ENCODE peak calls at places on chromosomes 6 and 20, in eight cellular contexts. One of them, this sample, is unnamed.

GRCh38 chr20:53104889-53105288 is 132.7 kb downstream of the TSHZ2 start:
- DNase-seq in activated CD4-positive, alpha-beta T cell treated with anti-CD3 and anti-CD28 coated beads, Interleukin-2, amount 50 U/mL, for 1 hour: no peak
- DNase-seq in colonic mucosa: no peak
- DNase-seq in naive thymus-derived CD8-positive, alpha-beta T cell: no peak
- DNase-seq in coronary artery: no peak
- DNase-seq in pulmonary artery endothelial cell: no peak
- DNase-seq in fibroblast of the conjunctiva: no peak
- DNase-seq in T-helper 2 cell: no peak
- DNase-seq in this sample: no peak

GRCh38 chr6:11009353-11009752 is 34.8 kb downstream of the ELOVL2 start:
- DNase-seq in activated CD4-positive, alpha-beta T cell treated with anti-CD3 and anti-CD28 coated beads, Interleukin-2, amount 50 U/mL, for 1 hour: no peak
- DNase-seq in colonic mucosa: no peak
- DNase-seq in naive thymus-derived CD8-positive, alpha-beta T cell: no peak
- DNase-seq in coronary artery: no peak
- DNase-seq in pulmonary artery endothelial cell: no peak
- DNase-seq in fibroblast of the conjunctiva: no peak
- DNase-seq in T-helper 2 cell: no peak
- DNase-seq in this sample: no peak

GRCh38 chr6:106446287-106446885 is 85.9 kb downstream of the CRYBG1 start:
- DNase-seq in activated CD4-positive, alpha-beta T cell treated with anti-CD3 and anti-CD28 coated beads, Interleukin-2, amount 50 U/mL, for 1 hour: no peak
- DNase-seq in colonic mucosa: no peak
- DNase-seq in naive thymus-derived CD8-positive, alpha-beta T cell: no peak
- DNase-seq in coronary artery: no peak
- DNase-seq in pulmonary artery endothelial cell: no peak
- DNase-seq in fibroblast of the conjunctiva: no peak
- DNase-seq in T-helper 2 cell: no peak
- DNase-seq in this sample: no peak

GRCh38 chr20:16107172-16107870 is 465.9 kb downstream of the KIF16B start:
- DNase-seq in activated CD4-positive, alpha-beta T cell treated with anti-CD3 and anti-CD28 coated beads, Interleukin-2, amount 50 U/mL, for 1 hour: no peak
- DNase-seq in colonic mucosa: no peak
- DNase-seq in naive thymus-derived CD8-positive, alpha-beta T cell: no peak
- DNase-seq in coronary artery: no peak
- DNase-seq in pulmonary artery endothelial cell: no peak
- DNase-seq in fibroblast of the conjunctiva: no peak
- DNase-seq in T-helper 2 cell: no peak
- DNase-seq in this sample: no peak

GRCh38 chr20:22582960-22583772 is 1.2 kb downstream of the FOXA2 start:
- DNase-seq in activated CD4-positive, alpha-beta T cell treated with anti-CD3 and anti-CD28 coated beads, Interleukin-2, amount 50 U/mL, for 1 hour: no peak
- DNase-seq in colonic mucosa: no peak
- DNase-seq in naive thymus-derived CD8-positive, alpha-beta T cell: no peak
- DNase-seq in coronary artery: no peak
- DNase-seq in pulmonary artery endothelial cell: no peak
- DNase-seq in fibroblast of the conjunctiva: no peak
- DNase-seq in T-helper 2 cell: no peak
- DNase-seq in this sample: no peak

GRCh38 chr6:18226451-18226850 is 37.9 kb downstream of the DEK start:
- DNase-seq in activated CD4-positive, alpha-beta T cell treated with anti-CD3 and anti-CD28 coated beads, Interleukin-2, amount 50 U/mL, for 1 hour: no peak
- DNase-seq in colonic mucosa: no peak
- DNase-seq in naive thymus-derived CD8-positive, alpha-beta T cell: no peak
- DNase-seq in coronary artery: no peak
- DNase-seq in pulmonary artery endothelial cell: no peak
- DNase-seq in fibroblast of the conjunctiva: peak; percentile 37
- DNase-seq in T-helper 2 cell: no peak
- DNase-seq in this sample: no peak

GRCh38 chr6:22062807-22063408 is 233.9 kb downstream of the PRL start:
- DNase-seq in activated CD4-positive, alpha-beta T cell treated with anti-CD3 and anti-CD28 coated beads, Interleukin-2, amount 50 U/mL, for 1 hour: peak; percentile 1
- DNase-seq in colonic mucosa: no peak
- DNase-seq in naive thymus-derived CD8-positive, alpha-beta T cell: peak; percentile 62
- DNase-seq in coronary artery: no peak
- DNase-seq in pulmonary artery endothelial cell: peak; percentile 3
- DNase-seq in fibroblast of the conjunctiva: no peak
- DNase-seq in T-helper 2 cell: no peak
- DNase-seq in this sample: no peak

GRCh38 chr6:73236147-73236750 is 11.0 kb upstream of the KHDC1L start:
- DNase-seq in activated CD4-positive, alpha-beta T cell treated with anti-CD3 and anti-CD28 coated beads, Interleukin-2, amount 50 U/mL, for 1 hour: no peak
- DNase-seq in colonic mucosa: no peak
- DNase-seq in naive thymus-derived CD8-positive, alpha-beta T cell: no peak
- DNase-seq in coronary artery: no peak
- DNase-seq in pulmonary artery endothelial cell: no peak
- DNase-seq in fibroblast of the conjunctiva: peak; percentile 57
- DNase-seq in T-helper 2 cell: no peak
- DNase-seq in this sample: no peak

GRCh38 chr6:21586760-21587181 is 6.8 kb upstream of the SOX4 start:
- DNase-seq in activated CD4-positive, alpha-beta T cell treated with anti-CD3 and anti-CD28 coated beads, Interleukin-2, amount 50 U/mL, for 1 hour: no peak
- DNase-seq in colonic mucosa: peak; percentile 77
- DNase-seq in naive thymus-derived CD8-positive, alpha-beta T cell: no peak
- DNase-seq in coronary artery: no peak
- DNase-seq in pulmonary artery endothelial cell: no peak
- DNase-seq in fibroblast of the conjunctiva: no peak
- DNase-seq in T-helper 2 cell: no peak
- DNase-seq in this sample: no peak

GRCh38 chr6:26349964-26350857 is 14.8 kb upstream of the BTN3A2 start:
- DNase-seq in activated CD4-positive, alpha-beta T cell treated with anti-CD3 and anti-CD28 coated beads, Interleukin-2, amount 50 U/mL, for 1 hour: no peak
- DNase-seq in colonic mucosa: no peak
- DNase-seq in naive thymus-derived CD8-positive, alpha-beta T cell: no peak
- DNase-seq in coronary artery: no peak
- DNase-seq in pulmonary artery endothelial cell: no peak
- DNase-seq in fibroblast of the conjunctiva: no peak
- DNase-seq in T-helper 2 cell: no peak
- DNase-seq in this sample: no peak

GRCh38 chr20:8389381-8390368 is 257.6 kb downstream of the PLCB1 start:
- DNase-seq in activated CD4-positive, alpha-beta T cell treated with anti-CD3 and anti-CD28 coated beads, Interleukin-2, amount 50 U/mL, for 1 hour: no peak
- DNase-seq in colonic mucosa: no peak
- DNase-seq in naive thymus-derived CD8-positive, alpha-beta T cell: no peak
- DNase-seq in coronary artery: no peak
- DNase-seq in pulmonary artery endothelial cell: no peak
- DNase-seq in fibroblast of the conjunctiva: peak; percentile 57
- DNase-seq in T-helper 2 cell: no peak
- DNase-seq in this sample: no peak

GRCh38 chr6:36616888-36617521 is 22.8 kb downstream of the SRSF3 start:
- DNase-seq in activated CD4-positive, alpha-beta T cell treated with anti-CD3 and anti-CD28 coated beads, Interleukin-2, amount 50 U/mL, for 1 hour: no peak
- DNase-seq in colonic mucosa: peak; percentile 82
- DNase-seq in naive thymus-derived CD8-positive, alpha-beta T cell: no peak
- DNase-seq in coronary artery: peak; percentile 60
- DNase-seq in pulmonary artery endothelial cell: no peak
- DNase-seq in fibroblast of the conjunctiva: no peak
- DNase-seq in T-helper 2 cell: no peak
- DNase-seq in this sample: no peak

GRCh38 chr6:169385237-169385880 is 131.7 kb upstream of the THBS2 start:
- DNase-seq in activated CD4-positive, alpha-beta T cell treated with anti-CD3 and anti-CD28 coated beads, Interleukin-2, amount 50 U/mL, for 1 hour: no peak
- DNase-seq in colonic mucosa: no peak
- DNase-seq in naive thymus-derived CD8-positive, alpha-beta T cell: no peak
- DNase-seq in coronary artery: no peak
- DNase-seq in pulmonary artery endothelial cell: no peak
- DNase-seq in fibroblast of the conjunctiva: no peak
- DNase-seq in T-helper 2 cell: no peak
- DNase-seq in this sample: no peak

GRCh38 chr20:19903168-19903676 is 113.9 kb upstream of the NAA20 start:
- DNase-seq in activated CD4-positive, alpha-beta T cell treated with anti-CD3 and anti-CD28 coated beads, Interleukin-2, amount 50 U/mL, for 1 hour: no peak
- DNase-seq in colonic mucosa: peak; percentile 59
- DNase-seq in naive thymus-derived CD8-positive, alpha-beta T cell: no peak
- DNase-seq in coronary artery: no peak
- DNase-seq in pulmonary artery endothelial cell: no peak
- DNase-seq in fibroblast of the conjunctiva: no peak
- DNase-seq in T-helper 2 cell: no peak
- DNase-seq in this sample: no peak

GRCh38 chr6:92196320-92196719 is 1223.0 kb downstream of the EPHA7 start:
- DNase-seq in activated CD4-positive, alpha-beta T cell treated with anti-CD3 and anti-CD28 coated beads, Interleukin-2, amount 50 U/mL, for 1 hour: no peak
- DNase-seq in colonic mucosa: no peak
- DNase-seq in naive thymus-derived CD8-positive, alpha-beta T cell: no peak
- DNase-seq in coronary artery: no peak
- DNase-seq in pulmonary artery endothelial cell: no peak
- DNase-seq in fibroblast of the conjunctiva: no peak
- DNase-seq in T-helper 2 cell: no peak
- DNase-seq in this sample: no peak

GRCh38 chr20:58233881-58234528 is 5.6 kb upstream of the ANKRD60 start:
- DNase-seq in activated CD4-positive, alpha-beta T cell treated with anti-CD3 and anti-CD28 coated beads, Interleukin-2, amount 50 U/mL, for 1 hour: peak; percentile 42
- DNase-seq in colonic mucosa: peak; percentile 55
- DNase-seq in naive thymus-derived CD8-positive, alpha-beta T cell: peak; percentile 39
- DNase-seq in coronary artery: no peak
- DNase-seq in pulmonary artery endothelial cell: no peak
- DNase-seq in fibroblast of the conjunctiva: no peak
- DNase-seq in T-helper 2 cell: no peak
- DNase-seq in this sample: no peak

GRCh38 chr6:45586216-45587171 is 208.8 kb upstream of the SUPT3H start:
- DNase-seq in activated CD4-positive, alpha-beta T cell treated with anti-CD3 and anti-CD28 coated beads, Interleukin-2, amount 50 U/mL, for 1 hour: peak; percentile 53
- DNase-seq in colonic mucosa: no peak
- DNase-seq in naive thymus-derived CD8-positive, alpha-beta T cell: peak; percentile 62
- DNase-seq in coronary artery: no peak
- DNase-seq in pulmonary artery endothelial cell: no peak
- DNase-seq in fibroblast of the conjunctiva: no peak
- DNase-seq in T-helper 2 cell: no peak
- DNase-seq in this sample: no peak

GRCh38 chr6:31169123-31169857 is 1.2 kb downstream of the POU5F1 start:
- DNase-seq in activated CD4-positive, alpha-beta T cell treated with anti-CD3 and anti-CD28 coated beads, Interleukin-2, amount 50 U/mL, for 1 hour: no peak
- DNase-seq in colonic mucosa: no peak
- DNase-seq in naive thymus-derived CD8-positive, alpha-beta T cell: no peak
- DNase-seq in coronary artery: no peak
- DNase-seq in pulmonary artery endothelial cell: no peak
- DNase-seq in fibroblast of the conjunctiva: no peak
- DNase-seq in T-helper 2 cell: no peak
- DNase-seq in this sample: no peak

GRCh38 chr6:158907931-158908330 is 88.8 kb upstream of the EZR start:
- DNase-seq in activated CD4-positive, alpha-beta T cell treated with anti-CD3 and anti-CD28 coated beads, Interleukin-2, amount 50 U/mL, for 1 hour: no peak
- DNase-seq in colonic mucosa: peak; percentile 37
- DNase-seq in naive thymus-derived CD8-positive, alpha-beta T cell: no peak
- DNase-seq in coronary artery: no peak
- DNase-seq in pulmonary artery endothelial cell: no peak
- DNase-seq in fibroblast of the conjunctiva: no peak
- DNase-seq in T-helper 2 cell: no peak
- DNase-seq in this sample: no peak

GRCh38 chr6:150451767-150452641 is 83.2 kb downstream of the IYD start:
- DNase-seq in activated CD4-positive, alpha-beta T cell treated with anti-CD3 and anti-CD28 coated beads, Interleukin-2, amount 50 U/mL, for 1 hour: no peak
- DNase-seq in colonic mucosa: no peak
- DNase-seq in naive thymus-derived CD8-positive, alpha-beta T cell: no peak
- DNase-seq in coronary artery: peak; percentile 60
- DNase-seq in pulmonary artery endothelial cell: no peak
- DNase-seq in fibroblast of the conjunctiva: no peak
- DNase-seq in T-helper 2 cell: no peak
- DNase-seq in this sample: no peak

GRCh38 chr6:15419493-15419892 is 173.6 kb downstream of the JARID2 start:
- DNase-seq in activated CD4-positive, alpha-beta T cell treated with anti-CD3 and anti-CD28 coated beads, Interleukin-2, amount 50 U/mL, for 1 hour: no peak
- DNase-seq in colonic mucosa: no peak
- DNase-seq in naive thymus-derived CD8-positive, alpha-beta T cell: no peak
- DNase-seq in coronary artery: no peak
- DNase-seq in pulmonary artery endothelial cell: no peak
- DNase-seq in fibroblast of the conjunctiva: no peak
- DNase-seq in T-helper 2 cell: no peak
- DNase-seq in this sample: no peak

GRCh38 chr6:158457616-158458278 is 102.1 kb upstream of the TMEM181 start:
- DNase-seq in activated CD4-positive, alpha-beta T cell treated with anti-CD3 and anti-CD28 coated beads, Interleukin-2, amount 50 U/mL, for 1 hour: no peak
- DNase-seq in colonic mucosa: no peak
- DNase-seq in naive thymus-derived CD8-positive, alpha-beta T cell: no peak
- DNase-seq in coronary artery: no peak
- DNase-seq in pulmonary artery endothelial cell: no peak
- DNase-seq in fibroblast of the conjunctiva: no peak
- DNase-seq in T-helper 2 cell: no peak
- DNase-seq in this sample: no peak

GRCh38 chr20:46767127-46767761 is 57.8 kb downstream of the SLC2A10 start:
- DNase-seq in activated CD4-positive, alpha-beta T cell treated with anti-CD3 and anti-CD28 coated beads, Interleukin-2, amount 50 U/mL, for 1 hour: no peak
- DNase-seq in colonic mucosa: peak; percentile 60
- DNase-seq in naive thymus-derived CD8-positive, alpha-beta T cell: no peak
- DNase-seq in coronary artery: no peak
- DNase-seq in pulmonary artery endothelial cell: no peak
- DNase-seq in fibroblast of the conjunctiva: no peak
- DNase-seq in T-helper 2 cell: no peak
- DNase-seq in this sample: no peak